ENCODE peak calls at places on chromosomes 11 and 22, in eight cellular contexts. U, E, T, Y, M, H, S and G are unnamed samples.
A peak's percentile ranks its signal among the peaks of the same experiment; 100 is the strongest.

GRCh38 chr22:47327241-47327640 is 564.8 kb downstream of the TBC1D22A start:
- DNase-seq in U (no peak), E (no peak), T (no peak), Y (no peak), M (no peak), H (no peak), S (no peak), G (no peak)

GRCh38 chr22:43101306-43101705 is 9.2 kb upstream of the BIK start:
- DNase-seq in U (no peak), E (no peak), T (no peak), Y (no peak), M (no peak), H (no peak), S (no peak), G (no peak)

GRCh38 chr11:8227156-8228152 is 36.2 kb downstream of the LMO1 start:
- DNase-seq in U (no peak), E (no peak), T (peak; percentile 35), Y (no peak), M (no peak), H (no peak), S (peak; percentile 39), G (no peak)

GRCh38 chr11:35235944-35236666 is 97.1 kb downstream of the CD44 start:
- DNase-seq in U (no peak), E (peak; percentile 66), T (peak; percentile 95), Y (no peak), M (no peak), H (no peak), S (peak; percentile 71), G (no peak)

GRCh38 chr22:48921411-48921903 is 906.2 kb downstream of the BRD1 start:
- DNase-seq in U (no peak), E (no peak), T (no peak), Y (no peak), M (no peak), H (no peak), S (no peak), G (no peak)

GRCh38 chr11:6646631-6647281 is 8.9 kb downstream of the DCHS1 start:
- DNase-seq in U (no peak), E (peak; percentile 34), T (no peak), Y (no peak), M (no peak), H (no peak), S (peak; percentile 17), G (peak; percentile 67)

GRCh38 chr11:44744160-44744559 is 17.4 kb downstream of the TSPAN18 start:
- DNase-seq in U (no peak), E (no peak), T (no peak), Y (no peak), M (no peak), H (no peak), S (no peak), G (no peak)

GRCh38 chr11:44734982-44735381 is 8.2 kb downstream of the TSPAN18 start:
- DNase-seq in U (no peak), E (no peak), T (no peak), Y (no peak), M (no peak), H (no peak), S (no peak), G (no peak)

GRCh38 chr11:69636512-69636866 is 4.5 kb upstream of the CCND1 start:
- DNase-seq in U (peak; percentile 70), E (no peak), T (no peak), Y (no peak), M (no peak), H (no peak), S (peak; percentile 84), G (no peak)

GRCh38 chr11:76918941-76919386 is 58.2 kb downstream of the ACER3 start:
- DNase-seq in U (no peak), E (no peak), T (peak; percentile 76), Y (peak; percentile 41), M (peak; percentile 61), H (no peak), S (peak; percentile 51), G (peak; percentile 64)

GRCh38 chr11:2825886-2826678 is 59.5 kb downstream of the CDKN1C start:
- DNase-seq in U (peak; percentile 76), E (no peak), T (peak; percentile 92), Y (no peak), M (no peak), H (no peak), S (peak; percentile 93), G (peak; percentile 89)

GRCh38 chr11:111173221-111173620 is 72.3 kb upstream of the POU2AF2 start:
- DNase-seq in U (no peak), E (no peak), T (no peak), Y (no peak), M (no peak), H (no peak), S (no peak), G (no peak)

GRCh38 chr22:19756288-19757128 is 4.1 kb upstream of the TBX1 start:
- DNase-seq in U (peak; percentile 61), E (peak; percentile 65), T (no peak), Y (peak; percentile 73), M (no peak), H (peak; percentile 40), S (no peak), G (no peak)